ENCODE peak calls at places on chromosomes 3 and 15, in six cellular contexts. Y is LoVo; A is activated CD8-positive, alpha-beta memory T cell treated with anti-CD3 and anti-CD28 coated beads, Interleukin-2, amount 50 U/mL, for 48 hours; K is OCI-LY7; E is fibroblast of villous mesenchyme; P is T-helper 1 cell. N is an unnamed sample.

GRCh38 chr3:105842449-105842848 is 26.4 kb downstream of the CBLB start:
- DNase-seq in Y (no peak), A (no peak), K (no peak), E (no peak), P (no peak), N (no peak)

GRCh38 chr15:76333720-76334437 is 2.7 kb upstream of the ISL2 start:
- DNase-seq in K (no peak), P (no peak), Y (no peak), E (peak; percentile 18), A (no peak), N (no peak)

GRCh38 chr3:152097770-152098169 is 171.0 kb upstream of the MBNL1 start:
- DNase-seq in Y (no peak), A (no peak), K (no peak), E (no peak), P (no peak), N (peak; percentile 35)

GRCh38 chr3:47261301-47261700 is 21.3 kb downstream of the KIF9 start:
- DNase-seq in A (no peak), E (no peak), K (no peak), P (no peak), Y (no peak), N (no peak)

GRCh38 chr15:101672298-101672697 is 20.1 kb upstream of the TM2D3 start:
- DNase-seq in E (no peak), Y (no peak), P (no peak), K (no peak), A (no peak), N (peak; percentile 18)

GRCh38 chr15:82312611-82313349 is 36.5 kb downstream of the GOLGA6L10 start:
- DNase-seq in Y (no peak), K (no peak), E (peak; percentile 20), A (peak; percentile 23), P (no peak), N (peak; percentile 18)

GRCh38 chr3:194682651-194683310 is 2.9 kb upstream of the FAM43A start:
- DNase-seq in E (peak; percentile 85), P (peak; percentile 41), K (peak; percentile 89), A (peak; percentile 76), Y (peak; percentile 82), N (peak; percentile 93)

GRCh38 chr15:67531379-67532059 is 10.6 kb downstream of the C15orf61 start:
- DNase-seq in Y (peak; percentile 18), P (no peak), K (no peak), A (no peak), E (peak; percentile 26), N (peak; percentile 50)

GRCh38 chr3:64748244-64748894 is 60.6 kb upstream of the ADAMTS9 start:
- DNase-seq in P (no peak), Y (no peak), K (no peak), E (no peak), A (no peak), N (no peak)

GRCh38 chr3:113758389-113759029 is 11.7 kb downstream of the ATP6V1A start:
- DNase-seq in P (no peak), E (peak; percentile 46), A (no peak), K (no peak), Y (no peak), N (peak; percentile 63)

N was measured in fibroblast of pulmonary artery.